ENCODE peak calls at places on chromosomes 12 and 14, in five cellular contexts. Z is GM13976, W is fibroblast of the conjunctiva, S is brain microvascular endothelial cell, D is stomach. X is an unnamed sample.

GRCh38 chr12:62738611-62739010 is 196.3 kb downstream of the PPM1H start:
- DNase-seq in Z (no peak), D (no peak), S (no peak), W (no peak), X (no peak)

GRCh38 chr14:104431351-104431928 is 148.1 kb upstream of the C14orf180 start:
- DNase-seq in Z (no peak), D (no peak), W (no peak), S (no peak), X (no peak)

GRCh38 chr14:90778468-90779255 is 37.6 kb downstream of the TTC7B start:
- DNase-seq in W (no peak), Z (no peak), S (no peak), D (no peak), X (no peak)

GRCh38 chr12:132018193-132018916 is 68.6 kb downstream of the EP400 start:
- DNase-seq in D (no peak), W (no peak), S (no peak), Z (no peak), X (no peak)

GRCh38 chr12:128825845-128826244 is 2.1 kb upstream of the SLC15A4 start:
- DNase-seq in D (peak; percentile 7), S (no peak), Z (no peak), W (no peak), X (no peak)

GRCh38 chr14:32004300-32004699 is 72.8 kb upstream of the ARHGAP5 start:
- DNase-seq in S (peak; percentile 66), W (no peak), Z (no peak), D (no peak), X (no peak)

GRCh38 chr14:76773188-76773885 is 12.1 kb downstream of the VASH1 start:
- DNase-seq in D (no peak), W (peak; percentile 56), S (peak; percentile 87), Z (no peak), X (no peak)

GRCh38 chr14:61474671-61475070 is 153.3 kb downstream of the PRKCH start:
- DNase-seq in W (no peak), Z (no peak), D (no peak), S (peak; percentile 49), X (no peak)

GRCh38 chr14:33711761-33712160 is 239.1 kb downstream of the EGLN3 start:
- DNase-seq in S (no peak), D (no peak), W (no peak), Z (no peak), X (no peak)

GRCh38 chr14:61472025-61472672 is 150.8 kb downstream of the PRKCH start:
- DNase-seq in Z (no peak), W (peak; percentile 70), D (no peak), S (peak; percentile 98), X (peak; percentile 33)

GRCh38 chr12:89091293-89091841 is 260.9 kb downstream of the DUSP6 start:
- DNase-seq in Z (no peak), S (no peak), W (no peak), D (no peak), X (no peak)

X was measured in T-cell.